ENCODE peak calls at places on chromosome 17, in six cellular contexts. V is spleen, W is esophagus squamous epithelium, F is transverse colon, R is RWPE1, N is mesothelial cell of epicardium. X is an unnamed sample.
A peak's percentile ranks its signal among the peaks of the same experiment; 100 is the strongest.

GRCh38 chr17:43359469-43360105 is 39.2 kb upstream of the ARL4D start:
- DNase-seq in V (no peak), W (no peak), F (peak; percentile 21), R (no peak), N (no peak), X (peak; percentile 14)

GRCh38 chr17:65535777-65536572 is 25.5 kb downstream of the AXIN2 start:
- DNase-seq in V (peak; percentile 66), W (no peak), F (no peak), R (no peak), N (no peak), X (peak; percentile 6)

GRCh38 chr17:79941088-79942010 is 94.3 kb downstream of the TBC1D16 start:
- DNase-seq in V (peak; percentile 59), W (no peak), F (peak; percentile 6), R (no peak), N (no peak), X (no peak)

GRCh38 chr17:63831505-63831904 is 4.0 kb upstream of the FTSJ3 start:
- DNase-seq in V (no peak), W (no peak), F (no peak), R (no peak), N (no peak), X (no peak)

GRCh38 chr17:15742051-15742795 is 10.1 kb downstream of the TBC1D26 start:
- DNase-seq in V (no peak), W (no peak), F (no peak), R (no peak), N (no peak), X (no peak)

GRCh38 chr17:42459983-42460300 is 1.3 kb downstream of the ATP6V0A1 start:
- DNase-seq in V (no peak), W (no peak), F (no peak), R (peak; percentile 41), N (no peak), X (peak; percentile 46)

GRCh38 chr17:28885951-28886350 is 11.6 kb downstream of the FLOT2 start:
- DNase-seq in V (no peak), W (no peak), F (no peak), R (no peak), N (no peak), X (no peak)

GRCh38 chr17:4448197-4448980 is 14.6 kb downstream of the SPNS3 start:
- DNase-seq in V (no peak), W (no peak), F (no peak), R (no peak), N (no peak), X (peak; percentile 25)

GRCh38 chr17:50060951-50061712 is 5.2 kb downstream of the ITGA3 start:
- DNase-seq in V (peak; percentile 71), W (no peak), F (peak; percentile 73), R (peak; percentile 77), N (no peak), X (peak; percentile 62)

GRCh38 chr17:30970757-30971567 is at the start of gene RNF135:
- DNase-seq in V (peak; percentile 95), W (no peak), F (peak; percentile 88), R (peak; percentile 87), N (peak; percentile 75), X (peak; percentile 75)

GRCh38 chr17:39769974-39770587 is 32.3 kb downstream of the GRB7 start:
- DNase-seq in V (no peak), W (no peak), F (no peak), R (peak; percentile 88), N (no peak), X (peak; percentile 69)

GRCh38 chr17:31491794-31492171 is 100.3 kb downstream of the RAB11FIP4 start:
- DNase-seq in V (peak; percentile 90), W (no peak), F (no peak), R (no peak), N (no peak), X (no peak)

GRCh38 chr17:41750866-41751265 is 16.4 kb upstream of the HAP1 start:
- DNase-seq in V (no peak), W (no peak), F (no peak), R (no peak), N (no peak), X (no peak)

GRCh38 chr17:13601317-13601775 is 383 bp downstream of the HS3ST3A1 start:
- DNase-seq in V (peak; percentile 72), W (no peak), F (no peak), R (peak; percentile 9), N (no peak), X (no peak)

GRCh38 chr17:41894791-41895331 is 23.9 kb downstream of the ACLY start:
- DNase-seq in V (no peak), W (no peak), F (no peak), R (no peak), N (no peak), X (peak; percentile 96)

GRCh38 chr17:40857535-40857934 is 9.5 kb downstream of the KRT12 start:
- DNase-seq in V (no peak), W (no peak), F (no peak), R (no peak), N (no peak), X (peak; percentile 22)

GRCh38 chr17:3866269-3866668 is 20.2 kb upstream of the NCBP3 start:
- DNase-seq in V (no peak), W (no peak), F (no peak), R (no peak), N (no peak), X (no peak)

GRCh38 chr17:10013360-10014112 is 108.5 kb upstream of the RCVRN start:
- DNase-seq in V (no peak), W (no peak), F (peak; percentile 30), R (no peak), N (no peak), X (no peak)

GRCh38 chr17:82231562-82232321 is 2.9 kb downstream of the SLC16A3 start:
- DNase-seq in V (peak; percentile 96), W (no peak), F (peak; percentile 83), R (no peak), N (no peak), X (no peak)

DNA sequence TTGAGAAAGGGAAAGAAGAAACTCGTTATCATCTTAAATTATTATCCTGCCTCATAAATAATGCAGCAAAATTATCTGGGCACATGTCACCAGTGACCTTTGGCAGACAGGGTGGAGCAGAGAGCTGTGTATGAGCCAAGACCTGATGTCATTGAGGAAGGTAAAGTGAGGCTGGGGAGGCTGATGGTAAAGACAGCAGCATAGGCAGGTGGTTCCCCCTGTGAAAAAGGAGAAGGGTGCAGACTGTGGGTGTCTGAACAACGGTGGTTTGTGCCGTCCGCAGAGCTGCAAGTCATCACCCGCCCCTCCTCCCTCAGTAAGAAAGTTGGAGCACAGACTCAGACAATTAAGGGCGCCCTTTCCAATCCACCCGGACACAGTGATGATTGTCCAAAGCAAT is 30.8 kb upstream of the METTL16 start:
- DNase-seq in V (no peak), W (no peak), F (no peak), R (no peak), N (no peak), X (no peak)
- TF ChIP-seq CTCF in V (no peak), W (no peak), F (no peak), R (no peak), N (no peak), X (no peak)

GRCh38 chr17:77942111-77942988 is 16.2 kb upstream of the TNRC6C start:
- DNase-seq in V (no peak), W (no peak), F (no peak), R (no peak), N (no peak), X (no peak)

GRCh38 chr17:77943971-77944370 is 14.5 kb upstream of the TNRC6C start:
- DNase-seq in V (no peak), W (no peak), F (no peak), R (no peak), N (no peak), X (no peak)

GRCh38 chr17:77936881-77937280 is 21.6 kb upstream of the TNRC6C start:
- DNase-seq in V (no peak), W (no peak), F (no peak), R (no peak), N (no peak), X (no peak)

GRCh38 chr17:77944390-77945222 is 13.9 kb upstream of the TNRC6C start:
- DNase-seq in V (no peak), W (no peak), F (no peak), R (no peak), N (no peak), X (no peak)

GRCh38 chr17:77941004-77941403 is 17.5 kb upstream of the TNRC6C start:
- DNase-seq in V (no peak), W (no peak), F (no peak), R (no peak), N (no peak), X (no peak)
- TF ChIP-seq CTCF in V (no peak), W (no peak), F (no peak), R (no peak), N (no peak), X (no peak)

GRCh38 chr17:55601874-55602364 is 90.7 kb upstream of the SMIM36 start:
- DNase-seq in V (no peak), W (no peak), F (no peak), R (peak; percentile 29), N (no peak), X (peak; percentile 50)
- TF ChIP-seq CTCF in V (peak; percentile 73), W (peak; percentile 58), F (peak; percentile 47), R (peak; percentile 64), N (peak; percentile 67), X (peak; percentile 92)

GRCh38 chr17:75773808-75774470 is 8.9 kb upstream of the GALK1 start:
- DNase-seq in V (peak; percentile 72), W (no peak), F (peak; percentile 13), R (no peak), N (no peak), X (no peak)
- TF ChIP-seq CTCF in V (no peak), W (no peak), F (no peak), R (no peak), N (no peak), X (peak; percentile 37)

GRCh38 chr17:59607061-59607460 is 12.6 kb upstream of the CLTC start:
- DNase-seq in V (no peak), W (no peak), F (no peak), R (no peak), N (no peak), X (no peak)

GRCh38 chr17:59611503-59611902 is 8.2 kb upstream of the CLTC start:
- DNase-seq in V (no peak), W (no peak), F (no peak), R (no peak), N (no peak), X (no peak)

GRCh38 chr17:59607817-59608403 is 11.8 kb upstream of the CLTC start:
- DNase-seq in V (no peak), W (no peak), F (no peak), R (no peak), N (no peak), X (no peak)
- TF ChIP-seq CTCF in V (peak; percentile 23), W (no peak), F (no peak), R (no peak), N (peak; percentile 46), X (peak; percentile 72)